ENCODE peak calls at places on chromosome 20, in four cellular contexts. L is effector memory CD8-positive, alpha-beta T cell; Z is fibroblast of pulmonary artery; F is MM.1S. R is an unnamed sample.

GRCh38 chr20:53617791-53618489 is 24.3 kb upstream of the ZNF217 start:
- DNase-seq in L (no peak), Z (no peak), F (no peak), R (no peak)

GRCh38 chr20:23078994-23079364 is 7.1 kb downstream of the CD93 start:
- DNase-seq in L (no peak), Z (no peak), F (no peak), R (no peak)

GRCh38 chr20:36544134-36545018 is 3.1 kb downstream of the MYL9 start:
- DNase-seq in L (no peak), Z (peak; percentile 64), F (no peak), R (no peak)

GRCh38 chr20:57672164-57672563 is 37.7 kb downstream of the PMEPA1 start:
- DNase-seq in L (no peak), Z (no peak), F (no peak), R (no peak)

GRCh38 chr20:24389686-24390085 is 79.7 kb upstream of the SYNDIG1 start:
- DNase-seq in L (no peak), Z (no peak), F (no peak), R (peak; percentile 23)

GRCh38 chr20:32539817-32540675 is 45.1 kb downstream of the NOL4L start:
- DNase-seq in L (peak; percentile 59), Z (no peak), F (peak; percentile 59), R (peak; percentile 73)

GRCh38 chr20:60485012-60485760 is 527.0 kb downstream of the CDH26 start:
- DNase-seq in L (no peak), Z (no peak), F (no peak), R (no peak)

GRCh38 chr20:58021481-58021880 is 207.0 kb downstream of the ANKRD60 start:
- DNase-seq in L (no peak), Z (no peak), F (peak; percentile 15), R (no peak)

GRCh38 chr20:20894280-20894679 is 181.8 kb upstream of the RALGAPA2 start:
- DNase-seq in L (no peak), Z (no peak), F (no peak), R (no peak)

GRCh38 chr20:10288954-10289646 is 70.5 kb downstream of the SNAP25 start:
- DNase-seq in L (no peak), Z (no peak), F (no peak), R (no peak)

GRCh38 chr20:25361287-25361683 is 29.4 kb downstream of the ABHD12 start:
- DNase-seq in L (no peak), Z (peak; percentile 32), F (no peak), R (no peak)

GRCh38 chr20:20956586-20956985 is 149.6 kb downstream of the LINC00237 start:
- DNase-seq in L (no peak), Z (no peak), F (no peak), R (no peak)

GRCh38 chr20:11117808-11118528 is 444.2 kb upstream of the JAG1 start:
- DNase-seq in L (no peak), Z (peak; percentile 77), F (no peak), R (no peak)

GRCh38 chr20:24405810-24406209 is 63.6 kb upstream of the SYNDIG1 start:
- DNase-seq in L (no peak), Z (no peak), F (no peak), R (no peak)

GRCh38 chr20:14406495-14406894 is 69.1 kb upstream of the FLRT3 start:
- DNase-seq in L (no peak), Z (peak; percentile 45), F (peak; percentile 35), R (no peak)

GRCh38 chr20:35369804-35370203 is 42.0 kb downstream of the UQCC1 start:
- DNase-seq in L (no peak), Z (peak; percentile 33), F (no peak), R (no peak)

GRCh38 chr20:37479275-37479674 is 41.8 kb upstream of the NNAT start:
- DNase-seq in L (no peak), Z (no peak), F (no peak), R (no peak)

GRCh38 chr20:48878849-48879248 is 42.7 kb upstream of the ARFGEF2 start:
- DNase-seq in L (no peak), Z (no peak), F (no peak), R (no peak)

GRCh38 chr20:258963-259362 is 1.4 kb downstream of the DEFB132 start:
- DNase-seq in L (no peak), Z (peak; percentile 39), F (peak; percentile 46), R (no peak)

GRCh38 chr20:60271597-60271996 is 313.4 kb downstream of the CDH26 start:
- DNase-seq in L (no peak), Z (no peak), F (no peak), R (no peak)

GRCh38 chr20:14986026-14986655 is 648.7 kb upstream of the FLRT3 start:
- DNase-seq in L (no peak), Z (peak; percentile 33), F (no peak), R (no peak)

GRCh38 chr20:35690265-35690664 is 8.9 kb downstream of the NFS1 start:
- DNase-seq in L (no peak), Z (no peak), F (no peak), R (no peak)

GRCh38 chr20:23304616-23305015 is 46.0 kb upstream of the NXT1 start:
- DNase-seq in L (no peak), Z (no peak), F (no peak), R (no peak)

GRCh38 chr20:21511850-21512633 is 1.8 kb downstream of the NKX2-2 start:
- DNase-seq in L (no peak), Z (no peak), F (no peak), R (no peak)

GRCh38 chr20:1920252-1920651 is 25.0 kb downstream of the SIRPA start:
- DNase-seq in L (no peak), Z (no peak), F (no peak), R (no peak)

GRCh38 chr20:37298190-37298939 is 8.9 kb downstream of the MANBAL start:
- DNase-seq in L (no peak), Z (peak; percentile 73), F (peak; percentile 62), R (no peak)

GRCh38 chr20:58760881-58761280 is 68.3 kb downstream of the NPEPL1 start:
- DNase-seq in L (no peak), Z (no peak), F (no peak), R (no peak)

GRCh38 chr20:35174458-35175216 is 2.8 kb downstream of the PROCR start:
- DNase-seq in L (no peak), Z (no peak), F (no peak), R (no peak)

GRCh38 chr20:23269954-23270353 is 80.6 kb upstream of the NXT1 start:
- DNase-seq in L (no peak), Z (peak; percentile 46), F (no peak), R (no peak)

R was measured in CD4-positive, alpha-beta memory T cell.